ENCODE peak calls at places on chromosome 18, in nine cellular contexts. Z is lower leg skin, A is esophagus squamous epithelium, P is colonic mucosa, W is uterus, M is A549, K is pancreas, E is epithelial cell of esophagus, O is AG04450. X is an unnamed sample.

GRCh38 chr18:3726241-3726951 is 276.4 kb downstream of the TGIF1 start:
- DNase-seq in M (no peak), E (no peak), O (no peak), K (no peak), Z (no peak), A (no peak), P (no peak), W (no peak), X (no peak)

GRCh38 chr18:56900195-56901094 is 246.4 kb upstream of the BOD1L2 start:
- DNase-seq in P (no peak), E (no peak), K (no peak), A (no peak), Z (no peak), O (no peak), M (no peak), W (no peak), X (no peak)

GRCh38 chr18:34222396-34223163 is 2.1 kb downstream of the NOL4 start:
- DNase-seq in Z (peak), W (no peak), A (no peak), P (peak), K (no peak), E (peak), O (no peak), M (no peak), X (peak)

GRCh38 chr18:77749189-77749588 is 499.5 kb downstream of the GALR1 start:
- DNase-seq in K (no peak), A (no peak), W (no peak), E (no peak), M (peak), O (no peak), P (no peak), Z (no peak), X (peak)

GRCh38 chr18:57150828-57151227 is 3.9 kb downstream of the BOD1L2 start:
- DNase-seq in Z (no peak), K (peak), O (no peak), P (no peak), A (no peak), W (no peak), E (no peak), M (no peak), X (no peak)

GRCh38 chr18:12638634-12639124 is 19.2 kb downstream of the SPIRE1 start:
- DNase-seq in M (no peak), O (no peak), P (no peak), Z (no peak), W (no peak), E (no peak), A (no peak), K (no peak), X (no peak)

GRCh38 chr18:2547477-2548087 is 23.7 kb downstream of the METTL4 start:
- DNase-seq in E (peak), Z (no peak), A (no peak), P (no peak), K (no peak), M (peak), O (peak), W (no peak), X (peak)

GRCh38 chr18:11050966-11051365 is 98.4 kb downstream of the PIEZO2 start:
- DNase-seq in O (no peak), P (no peak), A (no peak), M (no peak), Z (no peak), K (no peak), W (no peak), E (no peak), X (no peak)

GRCh38 chr18:76672627-76673026 is 149.7 kb upstream of the ZNF236 start:
- DNase-seq in M (no peak), Z (peak), P (no peak), W (no peak), K (no peak), E (peak), O (peak), A (no peak), X (peak)

GRCh38 chr18:49898421-49898820 is 85.1 kb upstream of the ACAA2 start:
- DNase-seq in K (peak), E (peak), W (peak), Z (no peak), M (peak), A (no peak), P (peak), O (peak), X (peak)

DNA sequence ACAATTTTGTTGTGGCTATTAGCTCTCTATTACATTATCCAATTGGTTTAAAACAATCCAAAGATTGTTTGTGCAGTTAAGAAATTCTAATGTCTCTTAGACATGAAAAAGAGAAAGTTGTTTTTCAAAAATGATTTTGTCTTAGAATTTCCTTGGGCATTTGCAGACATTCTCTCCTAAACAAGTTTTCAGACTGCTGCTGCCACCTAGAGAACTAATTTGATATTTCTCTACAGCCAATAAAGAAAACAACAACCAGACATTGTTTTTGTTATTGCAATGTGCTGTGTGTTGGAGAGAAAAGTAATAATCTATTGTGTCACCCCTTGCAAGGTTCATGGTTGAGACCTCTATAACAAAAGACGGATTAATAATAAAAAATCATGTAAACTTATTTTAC is 119.0 kb upstream of the SYT4 start:
- DNase-seq in A (no peak), M (peak), E (peak), O (no peak), Z (no peak), K (no peak), P (no peak), W (no peak), X (peak)
- TF ChIP-seq CTCF in A (no peak), M (no peak), E (peak), O (no peak), Z (no peak), K (no peak), P (no peak), W (no peak), X (peak)

DNA sequence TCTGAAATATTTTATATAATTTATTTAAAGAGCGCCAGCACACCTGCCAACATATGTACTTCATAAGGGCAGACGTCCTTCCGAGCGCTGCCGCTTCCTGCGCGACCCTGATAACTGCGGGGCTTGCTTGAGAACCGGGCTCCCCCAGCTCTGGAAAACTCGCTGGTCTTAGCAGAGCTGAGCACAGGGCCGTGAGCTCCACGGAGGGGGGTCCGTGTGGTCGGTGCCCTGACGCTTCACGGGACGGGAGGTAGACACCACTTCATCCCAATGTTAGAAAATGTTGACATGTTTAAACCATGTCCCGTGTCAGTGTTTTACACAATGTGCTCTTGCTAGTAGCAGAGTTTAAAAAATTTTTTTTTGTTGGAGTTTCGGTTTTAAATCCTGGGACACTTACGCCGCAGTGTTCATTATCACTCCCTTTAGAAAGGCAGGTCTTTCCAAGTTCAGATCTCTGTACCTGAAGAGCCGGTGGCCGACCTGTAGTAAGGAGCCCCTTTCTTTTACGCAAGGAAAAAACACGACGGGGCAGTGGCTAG is 1.6 kb downstream of the NFATC1 start:
- DNase-seq in A (no peak), P (no peak), Z (no peak), O (no peak), W (no peak), E (no peak), K (no peak), M (no peak), X (no peak)
- H3K4me3 ChIP-seq in A (no peak), P (no peak), Z (no peak), O (no peak), W (no peak), E (no peak), K (no peak), M (no peak), X (no peak)

GRCh38 chr18:38362286-38362792 is 796.7 kb upstream of the CELF4 start:
- DNase-seq in Z (no peak), M (no peak), O (no peak), K (no peak), E (no peak), P (no peak), A (no peak), W (no peak), X (no peak)

GRCh38 chr18:38368246-38368645 is 802.6 kb upstream of the CELF4 start:
- DNase-seq in O (no peak), M (no peak), P (no peak), K (peak), W (no peak), Z (no peak), A (no peak), E (no peak), X (no peak)

GRCh38 chr18:38368886-38369285 is 803.3 kb upstream of the CELF4 start:
- DNase-seq in P (no peak), K (no peak), O (no peak), E (peak), A (no peak), W (no peak), M (no peak), Z (no peak), X (no peak)

GRCh38 chr18:38369772-38370690 is 804.4 kb upstream of the CELF4 start:
- DNase-seq in Z (no peak), M (no peak), A (no peak), E (peak), O (no peak), P (no peak), K (no peak), W (no peak), X (no peak)

DNA sequence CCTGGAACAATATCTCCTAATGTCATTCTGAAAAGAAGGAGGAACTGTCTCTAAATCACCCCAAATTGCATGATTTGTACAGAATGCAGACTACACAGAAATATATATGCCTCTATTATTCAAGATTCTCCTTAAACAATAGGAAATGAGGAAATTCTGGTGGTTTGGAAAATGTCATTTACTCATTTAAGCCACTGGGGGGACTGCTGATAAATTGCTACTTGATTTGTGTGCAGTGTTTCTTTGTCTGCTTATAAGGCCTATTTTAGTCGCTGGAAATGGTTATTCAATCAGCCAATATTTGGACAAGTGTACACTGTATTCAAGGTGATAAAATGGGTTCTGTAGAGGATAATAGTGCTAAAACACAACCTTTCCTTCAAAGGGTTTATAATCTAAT is 801.9 kb upstream of the CELF4 start:
- DNase-seq in W (no peak), P (no peak), O (no peak), E (no peak), M (no peak), Z (no peak), A (no peak), K (no peak), X (no peak)
- TF ChIP-seq CTCF in W (no peak), P (no peak), O (no peak), E (no peak), M (no peak), Z (no peak), A (no peak), K (no peak), X (no peak)

GRCh38 chr18:9606039-9606438 is 8.3 kb downstream of the PPP4R1 start:
- DNase-seq in W (no peak), M (no peak), O (no peak), A (no peak), Z (no peak), K (no peak), P (no peak), E (no peak), X (no peak)

GRCh38 chr18:9604348-9604747 is 10.0 kb downstream of the PPP4R1 start:
- DNase-seq in A (no peak), W (no peak), K (no peak), M (no peak), P (no peak), Z (no peak), E (no peak), O (no peak), X (no peak)

GRCh38 chr18:9609190-9609589 is 5.2 kb downstream of the PPP4R1 start:
- DNase-seq in O (no peak), K (no peak), Z (no peak), E (peak), A (no peak), M (no peak), W (no peak), P (no peak), X (no peak)

GRCh38 chr18:9608728-9609127 is 5.6 kb downstream of the PPP4R1 start:
- DNase-seq in O (no peak), M (peak), Z (no peak), W (no peak), E (no peak), A (no peak), P (no peak), K (no peak), X (no peak)

DNA sequence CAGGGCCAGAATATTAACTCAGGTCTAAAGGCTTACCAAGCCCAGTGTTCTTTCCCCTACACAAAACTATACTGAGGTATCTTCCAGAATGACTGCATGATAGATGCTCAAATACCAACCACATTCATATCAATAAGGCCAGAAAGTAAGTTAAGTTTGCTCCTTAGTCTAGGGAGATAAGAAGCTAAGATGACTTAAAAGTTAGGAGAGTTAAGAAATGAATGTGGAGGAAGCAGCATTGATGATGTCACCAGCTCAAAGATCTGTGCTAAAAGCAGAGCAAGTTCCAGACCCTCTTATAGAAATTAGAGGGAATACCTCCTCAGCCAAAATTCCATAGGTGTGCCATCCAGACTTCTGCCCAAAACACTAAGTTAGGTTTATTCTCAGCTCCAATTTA is 6.1 kb downstream of the PPP4R1 start:
- DNase-seq in O (no peak), W (no peak), Z (no peak), M (peak), K (no peak), E (no peak), P (no peak), A (no peak), X (no peak)
- H3K4me3 ChIP-seq in O (no peak), W (no peak), Z (no peak), M (no peak), K (no peak), E (no peak), P (no peak), A (no peak), X (no peak)

GRCh38 chr18:54330768-54331548 is 26.7 kb downstream of the STARD6 start:
- DNase-seq in K (no peak), M (no peak), W (no peak), Z (no peak), P (no peak), E (no peak), O (no peak), A (no peak), X (no peak)
- TF ChIP-seq CTCF in K (no peak), M (peak), W (no peak), Z (no peak), P (no peak), E (no peak), O (peak), A (no peak), X (peak)

DNA sequence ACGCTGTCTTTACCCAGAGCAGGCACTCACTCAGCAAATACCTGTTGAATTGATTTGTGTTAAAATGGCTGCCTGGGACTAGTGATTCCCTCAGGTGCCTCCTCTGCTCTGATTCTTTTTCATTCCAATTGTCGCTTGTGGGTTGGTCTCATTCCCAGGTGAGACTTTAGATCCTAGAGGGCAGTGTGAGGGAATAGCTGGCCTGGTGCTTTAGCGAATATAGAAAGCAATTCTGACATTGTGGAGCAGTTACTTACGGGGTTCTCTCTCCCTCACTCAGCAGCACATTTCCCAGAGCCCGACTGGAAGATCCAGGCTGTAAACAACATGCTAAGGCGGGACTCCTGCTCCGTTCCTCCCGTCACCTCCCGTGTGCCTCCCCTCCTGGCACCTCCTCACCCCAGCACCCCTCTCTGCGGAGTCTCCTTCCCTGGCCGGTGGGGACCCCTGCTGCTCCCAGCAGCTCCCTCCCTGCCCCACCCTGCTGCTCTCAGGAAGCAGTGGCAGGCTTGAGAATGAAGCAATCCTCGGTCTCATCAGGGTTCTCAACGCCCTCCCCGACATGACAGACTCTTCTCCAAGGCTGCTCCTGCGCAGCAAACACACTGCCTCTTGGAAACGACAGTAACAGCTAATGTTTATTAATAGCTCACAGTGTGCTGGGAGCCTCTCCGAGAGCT is 26.9 kb downstream of the CELF4 start:
- DNase-seq in E (no peak), K (no peak), A (no peak), W (no peak), O (no peak), M (no peak), P (no peak), Z (no peak), X (no peak)
- H3K4me3 ChIP-seq in E (no peak), K (no peak), A (no peak), W (no peak), O (no peak), M (no peak), P (no peak), Z (no peak), X (no peak)

DNA sequence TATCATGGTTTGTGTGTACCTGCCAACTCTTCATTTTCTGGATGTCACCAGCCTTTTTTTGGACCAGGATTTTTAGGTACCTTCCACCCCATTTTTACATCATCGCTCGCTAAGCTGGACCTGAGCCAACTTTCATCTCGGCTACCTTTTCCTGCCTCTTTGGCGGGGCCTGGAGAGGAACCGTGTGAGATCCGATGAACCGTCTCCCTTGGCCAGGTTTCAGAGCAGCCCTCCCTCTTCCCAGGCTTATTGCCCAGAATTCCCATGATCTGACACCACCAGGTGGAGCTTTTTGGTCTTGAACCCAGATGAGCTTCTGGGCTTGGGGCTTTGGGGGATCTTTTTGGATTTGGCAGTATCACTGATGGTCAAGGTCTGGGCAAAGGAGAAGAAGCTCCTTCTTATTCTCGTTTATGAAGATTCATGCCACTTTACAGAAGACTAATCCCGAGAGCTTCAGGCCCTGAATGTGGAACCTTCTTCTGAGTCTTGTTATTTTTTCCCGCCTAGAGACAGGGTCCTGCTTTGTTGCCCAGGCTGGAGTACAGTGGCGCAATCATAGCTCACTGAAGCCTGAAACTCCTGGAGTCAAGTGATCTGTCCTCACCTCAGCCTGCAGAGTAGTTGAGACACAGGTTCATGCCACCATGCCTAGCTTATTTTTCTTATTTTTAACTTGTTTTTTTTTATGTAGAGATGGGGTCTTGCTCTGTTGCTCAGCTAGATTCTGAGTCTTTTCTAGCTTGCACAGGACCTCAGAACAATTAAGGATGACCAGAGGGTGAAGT is 50.4 kb downstream of the GATA6 start:
- DNase-seq in A (no peak), E (no peak), O (no peak), M (no peak), Z (no peak), K (no peak), W (no peak), P (no peak), X (no peak)
- TF ChIP-seq CTCF in A (no peak), E (no peak), O (no peak), M (peak), Z (no peak), K (no peak), W (no peak), P (no peak), X (no peak)

GRCh38 chr18:58247363-58247834 is 203.4 kb downstream of the NEDD4L start:
- DNase-seq in K (no peak), E (peak), W (no peak), O (no peak), P (no peak), Z (no peak), M (no peak), A (no peak), X (no peak)
- H3K4me3 ChIP-seq in K (no peak), E (peak), W (peak), O (peak), P (no peak), Z (no peak), M (no peak), A (peak), X (no peak)